ENCODE peak calls at places on chromosome 22, in four cellular contexts. One of them, this sample, is unnamed.

GRCh38 chr22:23565942-23566715 is 14.0 kb downstream of the IGLL1 start:
- DNase-seq in cardiac muscle cell: peak
- DNase-seq in adrenal gland: no peak
- DNase-seq in A673: no peak
- DNase-seq in this sample: no peak

GRCh38 chr22:42856865-42857704 is at the start of gene ARFGAP3:
- DNase-seq in A673: peak
- DNase-seq in cardiac muscle cell: peak
- DNase-seq in adrenal gland: peak
- DNase-seq in this sample: peak

GRCh38 chr22:42794551-42795510 is 62.2 kb downstream of the ARFGAP3 start:
- DNase-seq in A673: no peak
- DNase-seq in cardiac muscle cell: no peak
- DNase-seq in adrenal gland: no peak
- DNase-seq in this sample: no peak

GRCh38 chr22:49398115-49398514 is 429.6 kb downstream of the BRD1 start:
- DNase-seq in cardiac muscle cell: no peak
- DNase-seq in adrenal gland: no peak
- DNase-seq in A673: no peak
- DNase-seq in this sample: no peak

GRCh38 chr22:24160546-24160945 is 20.7 kb upstream of the SUSD2 start:
- DNase-seq in cardiac muscle cell: no peak
- DNase-seq in A673: no peak
- DNase-seq in adrenal gland: no peak
- DNase-seq in this sample: no peak

GRCh38 chr22:50508897-50509296 is 873 bp downstream of the NCAPH2 start:
- DNase-seq in adrenal gland: no peak
- DNase-seq in A673: no peak
- DNase-seq in cardiac muscle cell: no peak
- DNase-seq in this sample: no peak

GRCh38 chr22:21989049-21989448 is 6.5 kb upstream of the TOP3B start:
- DNase-seq in adrenal gland: no peak
- DNase-seq in cardiac muscle cell: no peak
- DNase-seq in A673: no peak
- DNase-seq in this sample: no peak

GRCh38 chr22:48320671-48321515 is 1506.8 kb downstream of the BRD1 start:
- DNase-seq in A673: peak
- DNase-seq in adrenal gland: no peak
- DNase-seq in cardiac muscle cell: no peak
- DNase-seq in this sample: no peak

GRCh38 chr22:41565403-41566054 is 4.7 kb downstream of the CSDC2 start:
- DNase-seq in A673: peak
- DNase-seq in cardiac muscle cell: peak
- DNase-seq in adrenal gland: peak
- DNase-seq in this sample: no peak

GRCh38 chr22:49235463-49236300 is 592.0 kb downstream of the BRD1 start:
- DNase-seq in A673: no peak
- DNase-seq in cardiac muscle cell: no peak
- DNase-seq in adrenal gland: no peak
- DNase-seq in this sample: peak

GRCh38 chr22:29244785-29245625 is 22.8 kb downstream of the RHBDD3 start:
- DNase-seq in adrenal gland: no peak
- DNase-seq in cardiac muscle cell: no peak
- DNase-seq in A673: no peak
- DNase-seq in this sample: no peak

GRCh38 chr22:29112102-29112501 is 39.3 kb downstream of the KREMEN1 start:
- DNase-seq in cardiac muscle cell: no peak
- DNase-seq in adrenal gland: no peak
- DNase-seq in A673: no peak
- DNase-seq in this sample: no peak

GRCh38 chr22:49994361-49995058 is 18.1 kb downstream of the IL17REL start:
- DNase-seq in adrenal gland: no peak
- DNase-seq in cardiac muscle cell: no peak
- DNase-seq in A673: no peak
- DNase-seq in this sample: no peak

GRCh38 chr22:31618471-31619176 is 43.4 kb downstream of the PISD start:
- DNase-seq in A673: no peak
- DNase-seq in adrenal gland: no peak
- DNase-seq in cardiac muscle cell: no peak
- DNase-seq in this sample: no peak

GRCh38 chr22:50674127-50674493 is 1.5 kb downstream of the SHANK3 start:
- DNase-seq in A673: no peak
- DNase-seq in cardiac muscle cell: no peak
- DNase-seq in adrenal gland: no peak
- DNase-seq in this sample: no peak

GRCh38 chr22:42769574-42770447 is 49.1 kb upstream of the A4GALT start:
- DNase-seq in A673: no peak
- DNase-seq in adrenal gland: peak
- DNase-seq in cardiac muscle cell: peak
- DNase-seq in this sample: no peak

GRCh38 chr22:23751441-23751996 is 607 bp upstream of the ZNF70 start:
- DNase-seq in adrenal gland: peak
- DNase-seq in A673: peak
- DNase-seq in cardiac muscle cell: no peak
- DNase-seq in this sample: no peak

GRCh38 chr22:31262369-31263133 is 29.7 kb downstream of the PIK3IP1 start:
- DNase-seq in adrenal gland: no peak
- DNase-seq in A673: no peak
- DNase-seq in cardiac muscle cell: no peak
- DNase-seq in this sample: no peak

GRCh38 chr22:42150727-42151590 is 20.3 kb upstream of the CYP2D6 start:
- DNase-seq in cardiac muscle cell: no peak
- DNase-seq in A673: no peak
- DNase-seq in adrenal gland: no peak
- DNase-seq in this sample: no peak

GRCh38 chr22:39256186-39256552 is 11.4 kb upstream of the PDGFB start:
- DNase-seq in adrenal gland: no peak
- DNase-seq in A673: no peak
- DNase-seq in cardiac muscle cell: no peak
- DNase-seq in this sample: no peak

GRCh38 chr22:49497266-49497665 is 330.4 kb downstream of the BRD1 start:
- DNase-seq in A673: no peak
- DNase-seq in adrenal gland: no peak
- DNase-seq in cardiac muscle cell: no peak
- DNase-seq in this sample: no peak

GRCh38 chr22:39147335-39148023 is 5.0 kb downstream of the CBX7 start:
- DNase-seq in A673: no peak
- DNase-seq in cardiac muscle cell: no peak
- DNase-seq in adrenal gland: no peak
- DNase-seq in this sample: no peak

GRCh38 chr22:41862530-41863266 is 29.8 kb downstream of the SREBF2 start:
- DNase-seq in cardiac muscle cell: no peak
- DNase-seq in adrenal gland: no peak
- DNase-seq in A673: no peak
- DNase-seq in this sample: no peak

GRCh38 chr22:27663031-27663367 is 138.6 kb downstream of the MN1 start:
- DNase-seq in adrenal gland: no peak
- DNase-seq in cardiac muscle cell: no peak
- DNase-seq in A673: no peak
- DNase-seq in this sample: no peak

GRCh38 chr22:42300286-42301071 is 30.0 kb upstream of the TCF20 start:
- DNase-seq in cardiac muscle cell: no peak
- DNase-seq in adrenal gland: no peak
- DNase-seq in A673: no peak
- DNase-seq in this sample: no peak

GRCh38 chr22:30314918-30315317 is 11.8 kb downstream of the TBC1D10A start:
- DNase-seq in A673: no peak
- DNase-seq in adrenal gland: no peak
- DNase-seq in cardiac muscle cell: no peak
- DNase-seq in this sample: no peak

GRCh38 chr22:49992921-49993648 is 19.5 kb downstream of the IL17REL start:
- DNase-seq in adrenal gland: peak
- DNase-seq in cardiac muscle cell: peak
- DNase-seq in A673: peak
- DNase-seq in this sample: no peak

GRCh38 chr22:22578702-22579424 is 19.8 kb upstream of the PRAME start:
- DNase-seq in cardiac muscle cell: peak
- DNase-seq in A673: peak
- DNase-seq in adrenal gland: peak
- DNase-seq in this sample: no peak

GRCh38 chr22:22348127-22348814 is 103.7 kb downstream of the VPREB1 start:
- DNase-seq in cardiac muscle cell: no peak
- DNase-seq in A673: peak
- DNase-seq in adrenal gland: no peak
- DNase-seq in this sample: no peak

GRCh38 chr22:29359469-29359868 is 28.9 kb downstream of the AP1B1 start:
- DNase-seq in adrenal gland: peak
- DNase-seq in A673: peak
- DNase-seq in cardiac muscle cell: peak
- DNase-seq in this sample: no peak

GRCh38 chr22:33126881-33127280 is 68.7 kb upstream of the SYN3 start:
- DNase-seq in cardiac muscle cell: no peak
- DNase-seq in adrenal gland: no peak
- DNase-seq in A673: peak
- DNase-seq in this sample: no peak

GRCh38 chr22:24156146-24156914 is 25.0 kb upstream of the SUSD2 start:
- DNase-seq in A673: peak
- DNase-seq in adrenal gland: no peak
- DNase-seq in cardiac muscle cell: peak
- DNase-seq in this sample: no peak

GRCh38 chr22:41603873-41604332 is 14.3 kb upstream of the PMM1 start:
- DNase-seq in A673: no peak
- DNase-seq in adrenal gland: no peak
- DNase-seq in cardiac muscle cell: no peak
- DNase-seq in this sample: no peak

GRCh38 chr22:33680632-33681031 is 239.6 kb downstream of the LARGE1 start:
- DNase-seq in A673: no peak
- DNase-seq in cardiac muscle cell: no peak
- DNase-seq in adrenal gland: no peak
- DNase-seq in this sample: no peak

GRCh38 chr22:48772286-48772907 is 1055.3 kb downstream of the BRD1 start:
- DNase-seq in adrenal gland: no peak
- DNase-seq in cardiac muscle cell: no peak
- DNase-seq in A673: no peak
- DNase-seq in this sample: peak

GRCh38 chr22:23180893-23181762 is 819 bp downstream of the BCR start:
- DNase-seq in adrenal gland: peak
- DNase-seq in A673: peak
- DNase-seq in cardiac muscle cell: no peak
- DNase-seq in this sample: no peak

GRCh38 chr22:48675828-48676145 is 1151.9 kb downstream of the BRD1 start:
- DNase-seq in adrenal gland: no peak
- DNase-seq in A673: no peak
- DNase-seq in cardiac muscle cell: no peak
- DNase-seq in this sample: no peak

GRCh38 chr22:35540600-35541253 is at the start of gene RASD2:
- DNase-seq in cardiac muscle cell: peak
- DNase-seq in A673: peak
- DNase-seq in adrenal gland: peak
- DNase-seq in this sample: no peak

GRCh38 chr22:40535189-40535512 is 101.4 kb downstream of the MRTFA start:
- DNase-seq in cardiac muscle cell: no peak
- DNase-seq in A673: no peak
- DNase-seq in adrenal gland: no peak
- DNase-seq in this sample: no peak
- TF ChIP-seq CTCF in cardiac muscle cell: no peak
- TF ChIP-seq CTCF in A673: no peak
- TF ChIP-seq CTCF in adrenal gland: no peak
- TF ChIP-seq CTCF in this sample: no peak

GRCh38 chr22:46798366-46799057 is 36.1 kb downstream of the TBC1D22A start:
- DNase-seq in A673: peak
- DNase-seq in adrenal gland: peak
- DNase-seq in cardiac muscle cell: peak
- DNase-seq in this sample: peak
- H3K27ac ChIP-seq in A673: no peak
- H3K27ac ChIP-seq in adrenal gland: no peak
- H3K27ac ChIP-seq in cardiac muscle cell: no peak
- H3K27ac ChIP-seq in this sample: no peak

DNA sequence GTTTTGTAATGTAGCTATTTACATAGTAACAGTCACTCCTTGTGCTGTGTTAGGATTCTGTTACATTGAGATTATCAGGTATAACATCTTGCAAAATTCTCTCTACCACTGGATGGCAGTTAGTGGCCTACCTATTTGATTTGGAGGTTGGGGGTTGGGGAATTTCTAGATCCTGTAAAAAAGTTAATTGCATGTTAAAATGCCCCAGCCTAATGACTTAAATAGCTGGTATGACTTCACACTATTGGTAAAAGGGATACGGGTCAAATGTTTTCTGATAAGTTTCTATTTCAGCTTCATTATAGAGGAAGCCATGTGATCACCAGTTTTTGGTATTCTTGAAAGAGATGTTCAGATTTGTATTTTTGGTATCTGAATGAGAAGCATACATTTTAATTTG is 2.8 kb downstream of the GRK3 start:
- DNase-seq in cardiac muscle cell: no peak
- DNase-seq in adrenal gland: no peak
- DNase-seq in A673: no peak
- DNase-seq in this sample: no peak
- TF ChIP-seq CTCF in cardiac muscle cell: no peak
- TF ChIP-seq CTCF in adrenal gland: no peak
- TF ChIP-seq CTCF in A673: no peak
- TF ChIP-seq CTCF in this sample: no peak

GRCh38 chr22:37896181-37896592 is 9.9 kb upstream of the MICALL1 start:
- DNase-seq in A673: no peak
- DNase-seq in adrenal gland: no peak
- DNase-seq in cardiac muscle cell: peak
- DNase-seq in this sample: no peak

GRCh38 chr22:37891926-37892325 is 14.2 kb upstream of the MICALL1 start:
- DNase-seq in adrenal gland: no peak
- DNase-seq in cardiac muscle cell: no peak
- DNase-seq in A673: no peak
- DNase-seq in this sample: no peak

GRCh38 chr22:37893583-37893983 is 12.5 kb upstream of the MICALL1 start:
- DNase-seq in cardiac muscle cell: no peak
- DNase-seq in A673: no peak
- DNase-seq in adrenal gland: no peak
- DNase-seq in this sample: no peak

GRCh38 chr22:37894939-37895670 is 11.0 kb upstream of the MICALL1 start:
- DNase-seq in cardiac muscle cell: no peak
- DNase-seq in adrenal gland: no peak
- DNase-seq in A673: no peak
- DNase-seq in this sample: no peak

DNA sequence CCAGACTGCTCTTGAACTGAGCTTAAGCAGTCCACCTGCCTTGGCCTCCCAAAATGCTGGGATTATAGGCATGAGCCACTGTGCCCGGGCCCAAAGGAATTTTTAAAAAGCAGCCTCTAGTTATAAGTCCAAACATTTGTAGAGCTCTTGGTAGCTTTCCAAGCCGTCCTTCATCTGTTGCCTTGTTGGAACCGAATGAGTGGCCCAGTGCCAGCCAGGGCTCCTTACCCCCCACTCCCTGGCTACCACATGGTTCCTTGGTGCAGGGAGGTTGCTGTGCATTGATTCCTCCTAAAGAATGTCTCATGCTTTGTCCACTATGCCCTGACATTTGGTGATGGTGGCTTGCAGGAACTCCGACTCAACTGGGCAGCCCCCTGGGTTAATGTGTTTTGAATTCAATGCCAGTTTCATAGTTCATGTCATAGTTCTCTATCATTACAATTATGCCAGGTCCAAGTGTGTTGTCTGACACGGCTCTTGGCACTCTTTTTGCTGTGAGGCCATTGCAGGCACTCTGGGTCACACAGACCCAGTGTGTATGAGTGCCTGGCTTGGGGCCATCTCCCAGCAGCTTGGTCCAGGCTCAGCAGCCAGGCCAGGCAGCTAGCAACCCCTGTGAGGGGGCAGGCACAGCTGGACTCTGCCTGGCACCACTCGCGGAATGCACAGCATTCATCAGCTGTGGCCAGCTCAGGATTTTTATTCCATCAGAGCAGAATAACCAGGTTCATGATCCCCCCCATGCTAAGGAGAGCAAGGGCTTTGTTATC is 13.3 kb upstream of the MICALL1 start:
- DNase-seq in adrenal gland: peak
- DNase-seq in cardiac muscle cell: peak
- DNase-seq in A673: no peak
- DNase-seq in this sample: no peak
- H3K27ac ChIP-seq in adrenal gland: no peak
- H3K27ac ChIP-seq in cardiac muscle cell: no peak
- H3K27ac ChIP-seq in A673: no peak
- H3K27ac ChIP-seq in this sample: peak